ENCODE peak calls at places on chromosomes 12 and 14, in seven cellular contexts. M is neural progenitor cell, P is A673, U is astrocyte of the spinal cord, Z is AG09309, O is fibroblast of pulmonary artery, K is AG10803. G is an unnamed sample.

GRCh38 chr12:30003321-30003720 is 219.6 kb upstream of the TMTC1 start:
- DNase-seq in M (no peak), P (no peak), U (no peak), Z (no peak), O (no peak), K (no peak), G (no peak)

GRCh38 chr14:99879401-99880295 is 86.4 kb downstream of the EML1 start:
- DNase-seq in M (no peak), P (peak; percentile 41), U (peak; percentile 86), Z (peak; percentile 85), O (peak; percentile 42), K (peak; percentile 88), G (no peak)

GRCh38 chr12:108935165-108935564 is 55.3 kb downstream of the DAO start:
- DNase-seq in M (no peak), P (no peak), U (no peak), Z (no peak), O (no peak), K (no peak), G (no peak)

GRCh38 chr12:127785535-127785934 is 481.4 kb upstream of the TMEM132C start:
- DNase-seq in M (no peak), P (peak; percentile 31), U (peak; percentile 76), Z (peak; percentile 47), O (no peak), K (peak; percentile 83), G (no peak)

GRCh38 chr12:19066471-19067001 is 63.0 kb upstream of the PLEKHA5 start:
- DNase-seq in M (no peak), P (no peak), U (no peak), Z (no peak), O (no peak), K (no peak), G (no peak)

GRCh38 chr12:47124451-47124850 is 44.7 kb upstream of the AMIGO2 start:
- DNase-seq in M (no peak), P (no peak), U (peak; percentile 22), Z (no peak), O (peak; percentile 74), K (peak; percentile 79), G (no peak)

GRCh38 chr14:68685419-68686211 is 107.3 kb downstream of the ZFP36L1 start:
- DNase-seq in M (no peak), P (no peak), U (peak; percentile 84), Z (no peak), O (peak; percentile 66), K (peak; percentile 67), G (no peak)

GRCh38 chr12:108457006-108457733 is 57.9 kb upstream of the FICD start:
- DNase-seq in M (peak; percentile 81), P (peak; percentile 89), U (peak; percentile 44), Z (peak; percentile 28), O (peak; percentile 69), K (peak; percentile 66), G (peak; percentile 22)

GRCh38 chr12:26125451-26126339 is 858 bp upstream of the BHLHE41 start:
- DNase-seq in M (peak; percentile 82), P (peak; percentile 73), U (peak; percentile 75), Z (no peak), O (peak; percentile 72), K (peak; percentile 71), G (peak; percentile 68)

GRCh38 chr14:28603606-28604005 is 163.0 kb upstream of the FOXG1 start:
- DNase-seq in M (no peak), P (no peak), U (no peak), Z (no peak), O (peak; percentile 60), K (no peak), G (no peak)

GRCh38 chr12:78961171-78961570 is 96.6 kb downstream of the SYT1 start:
- DNase-seq in M (no peak), P (no peak), U (no peak), Z (no peak), O (no peak), K (no peak), G (no peak)

GRCh38 chr12:78964521-78964920 is 99.9 kb downstream of the SYT1 start:
- DNase-seq in M (no peak), P (no peak), U (no peak), Z (no peak), O (no peak), K (no peak), G (no peak)

GRCh38 chr12:78963439-78964222 is 99.1 kb downstream of the SYT1 start:
- DNase-seq in M (no peak), P (no peak), U (peak; percentile 36), Z (no peak), O (peak; percentile 24), K (peak; percentile 23), G (no peak)

GRCh38 chr12:78959556-78959955 is 95.0 kb downstream of the SYT1 start:
- DNase-seq in M (no peak), P (no peak), U (no peak), Z (no peak), O (peak; percentile 39), K (peak; percentile 1), G (no peak)
- TF ChIP-seq CTCF in M (no peak), P (no peak), U (no peak), Z (no peak), O (peak; percentile 26), K (no peak), G (no peak)

GRCh38 chr12:51270067-51270846 is at the start of gene SMAGP:
- DNase-seq in M (peak; percentile 89), P (peak; percentile 70), U (peak; percentile 36), Z (no peak), O (peak; percentile 24), K (peak; percentile 28), G (peak; percentile 78)

GRCh38 chr12:51265024-51265423 is 5.2 kb downstream of the SMAGP start:
- DNase-seq in M (no peak), P (no peak), U (no peak), Z (no peak), O (no peak), K (no peak), G (no peak)

GRCh38 chr12:51270847-51271518 is 768 bp upstream of the SMAGP start:
- DNase-seq in M (no peak), P (peak; percentile 71), U (peak; percentile 86), Z (peak; percentile 65), O (peak; percentile 70), K (peak; percentile 81), G (no peak)

GRCh38 chr12:51264297-51264696 is 5.9 kb downstream of the SMAGP start:
- DNase-seq in M (no peak), P (no peak), U (no peak), Z (no peak), O (no peak), K (no peak), G (no peak)

GRCh38 chr12:51269174-51270066 is 795 bp downstream of the SMAGP start:
- DNase-seq in M (peak; percentile 90), P (peak; percentile 19), U (peak; percentile 39), Z (no peak), O (peak; percentile 39), K (peak; percentile 29), G (peak; percentile 75)
- TF ChIP-seq CTCF in M (peak; percentile 71), P (peak; percentile 18), U (peak; percentile 30), Z (peak; percentile 37), O (peak; percentile 20), K (peak; percentile 44), G (peak; percentile 44)

GRCh38 chr12:4714879-4715278 is 5.3 kb upstream of the GALNT8 start:
- DNase-seq in M (no peak), P (no peak), U (no peak), Z (no peak), O (no peak), K (no peak), G (no peak)

GRCh38 chr12:4719821-4720636 is at the start of gene GALNT8:
- DNase-seq in M (no peak), P (peak; percentile 38), U (no peak), Z (no peak), O (no peak), K (no peak), G (no peak)

GRCh38 chr12:4720637-4720995 is 416 bp downstream of the GALNT8 start:
- DNase-seq in M (no peak), P (peak; percentile 19), U (no peak), Z (no peak), O (no peak), K (no peak), G (no peak)

GRCh38 chr12:4723226-4723625 is 3.0 kb downstream of the GALNT8 start:
- DNase-seq in M (no peak), P (no peak), U (no peak), Z (no peak), O (no peak), K (no peak), G (no peak)

DNA sequence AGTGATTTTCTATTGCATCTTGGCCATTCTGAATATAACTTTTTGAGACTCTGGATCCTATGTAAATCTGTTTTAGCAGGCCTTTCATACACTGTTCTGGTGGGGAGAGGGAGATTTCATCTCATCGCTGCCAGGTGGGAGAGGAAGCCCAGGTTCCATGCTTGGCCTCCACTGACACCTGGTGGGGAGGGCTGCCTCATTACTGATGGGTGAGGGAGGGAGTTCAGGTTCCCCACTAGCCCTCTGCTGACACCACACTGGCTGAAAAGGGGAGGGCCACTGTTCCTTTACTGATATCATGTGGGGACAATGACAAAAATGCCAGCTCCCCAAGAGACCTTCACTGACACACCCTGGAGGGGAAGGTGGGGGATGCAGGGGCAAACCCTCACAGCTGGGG is 2.4 kb upstream of the GALNT8 start:
- DNase-seq in M (no peak), P (no peak), U (no peak), Z (no peak), O (no peak), K (no peak), G (no peak)
- TF ChIP-seq CTCF in M (no peak), P (no peak), U (no peak), Z (no peak), O (no peak), K (no peak), G (no peak)

GRCh38 chr12:54134850-54135249 is 53.9 kb downstream of the SMUG1 start:
- DNase-seq in M (no peak), P (no peak), U (no peak), Z (no peak), O (no peak), K (no peak), G (no peak)

GRCh38 chr12:54135621-54136027 is 53.2 kb downstream of the SMUG1 start:
- DNase-seq in M (peak; percentile 87), P (no peak), U (no peak), Z (no peak), O (no peak), K (peak; percentile 57), G (no peak)

GRCh38 chr12:54138219-54138618 is 50.6 kb downstream of the SMUG1 start:
- DNase-seq in M (no peak), P (no peak), U (no peak), Z (no peak), O (no peak), K (no peak), G (no peak)

GRCh38 chr12:54139030-54139429 is 49.8 kb downstream of the SMUG1 start:
- DNase-seq in M (no peak), P (no peak), U (no peak), Z (no peak), O (no peak), K (no peak), G (no peak)

DNA sequence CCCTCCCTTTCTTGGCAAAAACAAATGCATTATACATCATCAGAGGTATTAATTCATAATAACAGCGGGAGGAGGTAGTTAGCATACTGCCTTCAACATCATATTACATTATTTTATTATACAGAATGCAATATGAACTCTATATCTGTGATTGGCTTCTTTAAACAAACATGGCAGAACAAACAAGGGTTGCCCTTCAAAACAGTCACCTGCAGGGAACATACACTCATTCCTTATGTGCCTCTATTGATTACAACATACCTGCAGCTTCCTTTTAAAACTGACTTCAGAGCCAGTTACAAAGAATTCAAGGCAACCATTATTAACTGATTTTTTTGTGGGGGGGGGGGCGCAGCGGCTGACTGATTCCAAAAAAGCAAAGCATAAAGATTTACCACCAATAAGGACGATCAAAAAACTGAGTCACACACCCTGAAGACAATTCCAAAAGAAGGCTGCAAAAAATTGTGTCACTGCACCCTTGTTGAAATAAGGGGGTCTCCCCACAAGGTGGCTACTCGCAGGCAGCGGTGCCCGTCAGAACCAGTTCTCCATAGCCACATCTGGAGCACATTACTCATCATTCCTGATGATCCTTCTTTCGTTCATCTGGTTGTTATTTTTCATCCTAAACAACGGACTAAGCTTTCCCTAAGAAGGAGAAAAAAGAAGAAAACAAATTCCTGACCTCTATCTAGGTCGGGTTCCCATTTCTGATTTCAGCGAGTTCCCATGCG is 51.8 kb downstream of the SMUG1 start:
- DNase-seq in M (no peak), P (peak; percentile 28), U (no peak), Z (peak; percentile 3), O (no peak), K (peak; percentile 76), G (no peak)
- TF ChIP-seq CTCF in M (peak; percentile 12), P (peak; percentile 25), U (no peak), Z (peak; percentile 29), O (no peak), K (peak; percentile 50), G (no peak)

G was measured in endothelial cell.